ENCODE peak calls at places on chromosomes 2 and 18, in six cellular contexts. One of them, this sample, is unnamed. For H3K4me1, the result is how much of the 10 kb centered on the place peaks cover.

GRCh38 chr2:198916548-198916947 is 541.2 kb downstream of the SATB2 start:
- DNase-seq in neural progenitor cell: no peak
- DNase-seq in aorta: no peak
- DNase-seq in Panc1: no peak
- DNase-seq in HCT116: no peak
- DNase-seq in tibial artery: no peak
- DNase-seq in this sample: no peak

GRCh38 chr2:140454717-140455116 is 1674.5 kb upstream of the NXPH2 start:
- DNase-seq in neural progenitor cell: no peak
- DNase-seq in Panc1: peak
- DNase-seq in tibial artery: no peak
- DNase-seq in HCT116: peak
- DNase-seq in aorta: no peak
- DNase-seq in this sample: no peak

GRCh38 chr2:60520917-60521539 is 32.4 kb downstream of the BCL11A start:
- DNase-seq in neural progenitor cell: no peak
- DNase-seq in aorta: no peak
- DNase-seq in Panc1: no peak
- DNase-seq in HCT116: no peak
- DNase-seq in tibial artery: no peak
- DNase-seq in this sample: no peak

GRCh38 chr18:13437034-13437433 is 218.5 kb downstream of the LDLRAD4 start:
- DNase-seq in Panc1: no peak
- DNase-seq in tibial artery: peak
- DNase-seq in neural progenitor cell: no peak
- DNase-seq in HCT116: no peak
- DNase-seq in aorta: no peak
- DNase-seq in this sample: no peak

GRCh38 chr2:200782243-200782642 is 29.5 kb upstream of the BZW1 start:
- DNase-seq in aorta: no peak
- DNase-seq in Panc1: no peak
- DNase-seq in neural progenitor cell: no peak
- DNase-seq in tibial artery: no peak
- DNase-seq in HCT116: no peak
- DNase-seq in this sample: no peak

GRCh38 chr2:173982918-173983317 is 17.7 kb upstream of the SP3 start:
- DNase-seq in tibial artery: no peak
- DNase-seq in neural progenitor cell: no peak
- DNase-seq in HCT116: no peak
- DNase-seq in aorta: peak
- DNase-seq in Panc1: no peak
- DNase-seq in this sample: no peak

GRCh38 chr2:220434365-220434764 is 806.9 kb downstream of the SLC4A3 start:
- DNase-seq in Panc1: no peak
- DNase-seq in tibial artery: no peak
- DNase-seq in aorta: no peak
- DNase-seq in neural progenitor cell: no peak
- DNase-seq in HCT116: no peak
- DNase-seq in this sample: no peak

GRCh38 chr2:49044680-49045079 is 109.6 kb downstream of the FSHR start:
- DNase-seq in aorta: no peak
- DNase-seq in neural progenitor cell: peak
- DNase-seq in HCT116: no peak
- DNase-seq in tibial artery: no peak
- DNase-seq in Panc1: no peak
- DNase-seq in this sample: peak

GRCh38 chr2:234536218-234536989 is 39.5 kb upstream of the ARL4C start:
- DNase-seq in HCT116: no peak
- DNase-seq in neural progenitor cell: no peak
- DNase-seq in Panc1: no peak
- DNase-seq in tibial artery: no peak
- DNase-seq in aorta: no peak
- DNase-seq in this sample: no peak

GRCh38 chr18:24016643-24017042 is 2.1 kb downstream of the TTC39C start:
- DNase-seq in Panc1: no peak
- DNase-seq in neural progenitor cell: no peak
- DNase-seq in HCT116: peak
- DNase-seq in aorta: no peak
- DNase-seq in tibial artery: no peak
- DNase-seq in this sample: no peak

GRCh38 chr2:33411765-33412164 is 64.7 kb upstream of the RASGRP3 start:
- DNase-seq in aorta: no peak
- DNase-seq in neural progenitor cell: no peak
- DNase-seq in tibial artery: no peak
- DNase-seq in HCT116: no peak
- DNase-seq in Panc1: no peak
- DNase-seq in this sample: no peak

GRCh38 chr2:71925268-71926097 is 222.2 kb downstream of the CYP26B1 start:
- DNase-seq in aorta: no peak
- DNase-seq in tibial artery: peak
- DNase-seq in neural progenitor cell: no peak
- DNase-seq in Panc1: no peak
- DNase-seq in HCT116: no peak
- DNase-seq in this sample: no peak

GRCh38 chr2:102657770-102658169 is 38.4 kb downstream of the SLC9A2 start:
- DNase-seq in neural progenitor cell: no peak
- DNase-seq in Panc1: no peak
- DNase-seq in HCT116: no peak
- DNase-seq in tibial artery: no peak
- DNase-seq in aorta: no peak
- DNase-seq in this sample: no peak

GRCh38 chr2:167863377-167863776 is 384.0 kb downstream of the STK39 start:
- DNase-seq in neural progenitor cell: no peak
- DNase-seq in HCT116: no peak
- DNase-seq in aorta: no peak
- DNase-seq in Panc1: no peak
- DNase-seq in tibial artery: no peak
- DNase-seq in this sample: no peak

GRCh38 chr2:223989860-223990237 is 32.6 kb downstream of the MRPL44 start:
- DNase-seq in neural progenitor cell: peak
- DNase-seq in Panc1: no peak
- DNase-seq in aorta: no peak
- DNase-seq in HCT116: no peak
- DNase-seq in tibial artery: no peak
- DNase-seq in this sample: no peak

GRCh38 chr2:42198466-42198865 is 29.3 kb downstream of the EML4 start:
- DNase-seq in tibial artery: no peak
- DNase-seq in Panc1: no peak
- DNase-seq in HCT116: no peak
- DNase-seq in neural progenitor cell: no peak
- DNase-seq in aorta: no peak
- DNase-seq in this sample: no peak

GRCh38 chr2:105034170-105034569 is 3.7 kb upstream of the MRPS9 start:
- DNase-seq in Panc1: no peak
- DNase-seq in tibial artery: no peak
- DNase-seq in aorta: no peak
- DNase-seq in neural progenitor cell: no peak
- DNase-seq in HCT116: no peak
- DNase-seq in this sample: no peak

GRCh38 chr18:79819951-79820351 is 22.2 kb downstream of the KCNG2 start:
- DNase-seq in neural progenitor cell: no peak
- DNase-seq in tibial artery: no peak
- DNase-seq in HCT116: no peak
- DNase-seq in Panc1: no peak
- DNase-seq in aorta: no peak
- DNase-seq in this sample: no peak

GRCh38 chr2:152036611-152037469 is 62.0 kb downstream of the CACNB4 start:
- DNase-seq in tibial artery: peak
- DNase-seq in neural progenitor cell: peak
- DNase-seq in Panc1: peak
- DNase-seq in aorta: peak
- DNase-seq in HCT116: peak
- DNase-seq in this sample: peak

GRCh38 chr2:149180226-149180875 is 141.9 kb downstream of the LYPD6B start:
- DNase-seq in neural progenitor cell: no peak
- DNase-seq in Panc1: no peak
- DNase-seq in HCT116: no peak
- DNase-seq in tibial artery: no peak
- DNase-seq in aorta: no peak
- DNase-seq in this sample: no peak

GRCh38 chr18:22694954-22695353 is 238.2 kb upstream of the RBBP8 start:
- DNase-seq in tibial artery: peak
- DNase-seq in neural progenitor cell: no peak
- DNase-seq in Panc1: no peak
- DNase-seq in aorta: peak
- DNase-seq in HCT116: peak
- DNase-seq in this sample: peak

GRCh38 chr2:138107288-138107687 is 143.0 kb downstream of the HNMT start:
- DNase-seq in HCT116: no peak
- DNase-seq in aorta: no peak
- DNase-seq in Panc1: peak
- DNase-seq in tibial artery: no peak
- DNase-seq in neural progenitor cell: no peak
- DNase-seq in this sample: no peak

GRCh38 chr2:162403884-162404283 is 60.0 kb downstream of the GCA start:
- DNase-seq in HCT116: no peak
- DNase-seq in tibial artery: no peak
- DNase-seq in neural progenitor cell: no peak
- DNase-seq in Panc1: no peak
- DNase-seq in aorta: no peak
- DNase-seq in this sample: no peak

GRCh38 chr2:157857881-157858280 is 18.2 kb downstream of the ACVR1 start:
- DNase-seq in aorta: no peak
- DNase-seq in HCT116: no peak
- DNase-seq in Panc1: peak
- DNase-seq in tibial artery: no peak
- DNase-seq in neural progenitor cell: no peak
- DNase-seq in this sample: no peak

GRCh38 chr2:221500501-221501209 is 71.4 kb downstream of the EPHA4 start:
- DNase-seq in HCT116: no peak
- DNase-seq in Panc1: no peak
- DNase-seq in aorta: no peak
- DNase-seq in tibial artery: no peak
- DNase-seq in neural progenitor cell: no peak
- DNase-seq in this sample: no peak

GRCh38 chr2:6080837-6081541 is 388.8 kb downstream of the SOX11 start:
- DNase-seq in neural progenitor cell: no peak
- DNase-seq in tibial artery: no peak
- DNase-seq in HCT116: no peak
- DNase-seq in aorta: no peak
- DNase-seq in Panc1: no peak
- DNase-seq in this sample: no peak

GRCh38 chr2:96091711-96092579 is 24.4 kb downstream of the ADRA2B start:
- DNase-seq in tibial artery: no peak
- DNase-seq in HCT116: no peak
- DNase-seq in aorta: peak
- DNase-seq in Panc1: no peak
- DNase-seq in neural progenitor cell: no peak
- DNase-seq in this sample: no peak

GRCh38 chr2:28390857-28391563 is 1.6 kb upstream of the FOSL2 start:
- DNase-seq in HCT116: no peak
- DNase-seq in tibial artery: no peak
- DNase-seq in neural progenitor cell: peak
- DNase-seq in Panc1: peak
- DNase-seq in aorta: peak
- DNase-seq in this sample: no peak

GRCh38 chr18:68299906-68300305 is 415.0 kb downstream of the TMX3 start:
- DNase-seq in HCT116: no peak
- DNase-seq in Panc1: no peak
- DNase-seq in neural progenitor cell: no peak
- DNase-seq in tibial artery: no peak
- DNase-seq in aorta: no peak
- DNase-seq in this sample: no peak

GRCh38 chr2:218727502-218728165 is 17.0 kb downstream of the TTLL4 start:
- DNase-seq in HCT116: no peak
- DNase-seq in Panc1: no peak
- DNase-seq in tibial artery: no peak
- DNase-seq in aorta: no peak
- DNase-seq in neural progenitor cell: no peak
- DNase-seq in this sample: no peak

GRCh38 chr2:148039783-148040182 is 18.9 kb downstream of the MBD5 start:
- DNase-seq in aorta: no peak
- DNase-seq in tibial artery: no peak
- DNase-seq in HCT116: no peak
- DNase-seq in neural progenitor cell: no peak
- DNase-seq in Panc1: no peak
- DNase-seq in this sample: no peak

GRCh38 chr2:132374151-132374550 is 42.5 kb upstream of the GPR39 start:
- DNase-seq in tibial artery: no peak
- DNase-seq in Panc1: no peak
- DNase-seq in aorta: no peak
- DNase-seq in HCT116: no peak
- DNase-seq in neural progenitor cell: no peak
- DNase-seq in this sample: no peak
- H3K27ac ChIP-seq in tibial artery: no peak
- H3K27ac ChIP-seq in Panc1: no peak
- H3K27ac ChIP-seq in aorta: no peak
- H3K27ac ChIP-seq in HCT116: no peak
- H3K27ac ChIP-seq in neural progenitor cell: no peak
- H3K27ac ChIP-seq in this sample: no peak

GRCh38 chr2:45776160-45776955 is 124.9 kb downstream of the PRKCE start:
- DNase-seq in Panc1: no peak
- DNase-seq in aorta: no peak
- DNase-seq in HCT116: no peak
- DNase-seq in neural progenitor cell: no peak
- DNase-seq in tibial artery: no peak
- DNase-seq in this sample: no peak

GRCh38 chr2:45777996-45778719 is 126.7 kb downstream of the PRKCE start:
- DNase-seq in Panc1: no peak
- DNase-seq in HCT116: no peak
- DNase-seq in neural progenitor cell: no peak
- DNase-seq in tibial artery: no peak
- DNase-seq in aorta: no peak
- DNase-seq in this sample: no peak

GRCh38 chr2:45780541-45781463 is 129.3 kb downstream of the PRKCE start:
- DNase-seq in HCT116: no peak
- DNase-seq in tibial artery: no peak
- DNase-seq in aorta: no peak
- DNase-seq in Panc1: no peak
- DNase-seq in neural progenitor cell: no peak
- DNase-seq in this sample: no peak

GRCh38 chr2:45781464-45781811 is 130.0 kb downstream of the PRKCE start:
- DNase-seq in tibial artery: peak
- DNase-seq in HCT116: no peak
- DNase-seq in neural progenitor cell: no peak
- DNase-seq in Panc1: no peak
- DNase-seq in aorta: no peak
- DNase-seq in this sample: no peak

GRCh38 chr2:45778720-45779171 is 127.3 kb downstream of the PRKCE start:
- DNase-seq in Panc1: peak
- DNase-seq in HCT116: peak
- DNase-seq in aorta: peak
- DNase-seq in tibial artery: no peak
- DNase-seq in neural progenitor cell: peak
- DNase-seq in this sample: peak
- H3K4me1 ChIP-seq in Panc1: under half
- H3K4me1 ChIP-seq in HCT116: under half
- H3K4me1 ChIP-seq in aorta: under half
- H3K4me1 ChIP-seq in tibial artery: under half
- H3K4me1 ChIP-seq in neural progenitor cell: under half
- H3K4me1 ChIP-seq in this sample: under half

GRCh38 chr2:83368916-83369315 is 1090.2 kb downstream of the SUCLG1 start:
- DNase-seq in Panc1: no peak
- DNase-seq in aorta: no peak
- DNase-seq in HCT116: no peak
- DNase-seq in neural progenitor cell: no peak
- DNase-seq in tibial artery: no peak
- DNase-seq in this sample: no peak
- H3K27ac ChIP-seq in Panc1: no peak
- H3K27ac ChIP-seq in aorta: no peak
- H3K27ac ChIP-seq in HCT116: no peak
- H3K27ac ChIP-seq in neural progenitor cell: no peak
- H3K27ac ChIP-seq in tibial artery: no peak
- H3K27ac ChIP-seq in this sample: no peak

GRCh38 chr2:20625491-20625919 is 25.4 kb downstream of the HS1BP3 start:
- DNase-seq in HCT116: no peak
- DNase-seq in tibial artery: peak
- DNase-seq in Panc1: no peak
- DNase-seq in neural progenitor cell: no peak
- DNase-seq in aorta: peak
- DNase-seq in this sample: no peak
- H3K4me1 ChIP-seq in HCT116: under half
- H3K4me1 ChIP-seq in tibial artery: under half
- H3K4me1 ChIP-seq in Panc1: under half
- H3K4me1 ChIP-seq in neural progenitor cell: under half
- H3K4me1 ChIP-seq in aorta: under half
- H3K4me1 ChIP-seq in this sample: under half

This sample was measured in iPS DF 6.9.